ENCODE peak calls at places on chromosomes 16 and 17, in four cellular contexts. X is mesendoderm, G is H9, E is IMR-90. Z is an unnamed sample.

GRCh38 chr16:71846443-71846842 is 667 bp downstream of the ATXN1L start:
- DNase-seq in X (peak; percentile 18), G (no peak), E (no peak), Z (no peak)

GRCh38 chr16:86569843-86570447 is 3.3 kb downstream of the FOXC2 start:
- DNase-seq in X (no peak), G (no peak), E (no peak), Z (no peak)

GRCh38 chr17:6457688-6458190 is 13.5 kb downstream of the PIMREG start:
- DNase-seq in X (no peak), G (no peak), E (no peak), Z (no peak)

GRCh38 chr17:3961564-3962047 is 2.6 kb downstream of the ATP2A3 start:
- DNase-seq in X (no peak), G (no peak), E (no peak), Z (no peak)

GRCh38 chr17:36625188-36625587 is 23.8 kb downstream of the MRM1 start:
- DNase-seq in X (no peak), G (no peak), E (no peak), Z (no peak)

GRCh38 chr17:77372444-77373297 is 231.9 kb downstream of the SEC14L1 start:
- DNase-seq in X (peak; percentile 97), G (peak; percentile 97), E (peak; percentile 87), Z (peak; percentile 91)

GRCh38 chr16:82638095-82638798 is 11.5 kb downstream of the CDH13 start:
- DNase-seq in X (no peak), G (no peak), E (peak; percentile 95), Z (no peak)

GRCh38 chr17:16980061-16980460 is 8.1 kb upstream of the TNFRSF13B start:
- DNase-seq in X (no peak), G (no peak), E (no peak), Z (no peak)

GRCh38 chr16:89014611-89015230 is 37.7 kb upstream of the CBFA2T3 start:
- DNase-seq in X (no peak), G (no peak), E (no peak), Z (no peak)

GRCh38 chr17:40122944-40123810 is 1.4 kb downstream of the MSL1 start:
- DNase-seq in X (peak; percentile 88), G (peak; percentile 87), E (peak; percentile 30), Z (no peak)

GRCh38 chr17:80800775-80801391 is 190.8 kb upstream of the CHMP6 start:
- DNase-seq in X (no peak), G (peak; percentile 32), E (no peak), Z (no peak)

GRCh38 chr17:61904094-61904710 is 23.6 kb downstream of the INTS2 start:
- DNase-seq in X (no peak), G (no peak), E (no peak), Z (no peak)

GRCh38 chr17:12789075-12789975 is at the start of gene ARHGAP44:
- DNase-seq in X (peak; percentile 85), G (peak; percentile 92), E (peak; percentile 59), Z (peak; percentile 65)

GRCh38 chr17:12794919-12795517 is 5.7 kb downstream of the ARHGAP44 start:
- DNase-seq in X (no peak), G (no peak), E (no peak), Z (no peak)

GRCh38 chr17:12790806-12791148 is 1.5 kb downstream of the ARHGAP44 start:
- DNase-seq in X (peak; percentile 49), G (no peak), E (no peak), Z (no peak)

DNA sequence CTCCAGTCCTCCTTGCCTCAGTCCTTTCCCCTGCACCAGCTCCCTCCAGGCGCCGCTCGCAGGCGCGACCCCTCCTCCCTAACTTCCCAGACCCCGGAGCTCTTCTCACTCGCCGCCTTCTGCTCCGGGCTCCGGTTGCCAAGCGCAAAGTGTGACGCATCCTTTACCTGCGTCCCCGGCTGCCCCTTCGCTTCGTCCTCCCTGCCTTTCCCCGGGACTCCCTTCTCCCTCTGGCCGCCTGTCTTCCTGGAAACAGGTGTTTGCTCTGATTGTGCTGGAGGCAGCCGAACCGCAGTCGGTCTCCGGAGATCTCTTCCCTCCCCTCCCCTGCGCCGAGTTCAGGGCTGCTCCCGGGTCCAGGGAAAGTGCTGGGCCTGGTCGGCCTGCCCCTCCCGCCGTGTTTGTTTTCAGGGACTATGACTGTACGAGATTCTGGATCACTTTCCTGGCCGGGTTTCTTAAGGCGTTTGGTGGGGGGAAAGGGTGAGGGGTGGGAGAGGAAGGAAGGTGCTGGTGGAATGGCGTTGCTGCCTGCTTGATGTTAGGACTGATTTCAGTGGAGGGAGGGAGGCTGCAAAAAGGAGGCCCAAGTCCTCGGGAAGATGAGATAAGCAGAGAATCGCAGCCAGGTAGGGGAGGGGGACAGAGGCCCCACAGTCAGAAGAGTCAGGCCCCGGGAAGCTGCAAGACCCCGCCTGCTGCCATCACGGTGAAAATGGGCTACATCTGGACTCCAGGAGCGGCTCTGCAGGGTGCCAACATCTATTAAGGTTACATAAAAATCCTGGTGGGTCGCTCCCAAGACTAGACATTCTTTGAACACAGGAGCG is 893 bp downstream of the ARHGAP44 start:
- DNase-seq in X (peak; percentile 76), G (peak; percentile 71), E (no peak), Z (peak; percentile 6)
- H3K27ac ChIP-seq in X (no peak overlapping the region), G (no peak overlapping the region), E (no peak overlapping the region), Z (no peak overlapping the region)

GRCh38 chr16:57479043-57479421 is 7.3 kb downstream of the DOK4 start:
- DNase-seq in X (no peak), G (no peak), E (no peak), Z (no peak)
- H3K18ac ChIP-seq in X (no peak overlapping the region), G (no peak overlapping the region), E (no peak overlapping the region), Z (peak overlapping the region; percentile 86)

GRCh38 chr16:19705843-19706242 is 12.2 kb downstream of the KNOP1 start:
- DNase-seq in X (no peak), G (no peak), E (no peak), Z (no peak)
- H3K4me1 ChIP-seq in X (peaks cover 2% of the 10 kb centered on the region), G (no peaks in the 10 kb centered on the region), E (peaks cover 6% of the 10 kb centered on the region), Z (no peaks in the 10 kb centered on the region)

DNA sequence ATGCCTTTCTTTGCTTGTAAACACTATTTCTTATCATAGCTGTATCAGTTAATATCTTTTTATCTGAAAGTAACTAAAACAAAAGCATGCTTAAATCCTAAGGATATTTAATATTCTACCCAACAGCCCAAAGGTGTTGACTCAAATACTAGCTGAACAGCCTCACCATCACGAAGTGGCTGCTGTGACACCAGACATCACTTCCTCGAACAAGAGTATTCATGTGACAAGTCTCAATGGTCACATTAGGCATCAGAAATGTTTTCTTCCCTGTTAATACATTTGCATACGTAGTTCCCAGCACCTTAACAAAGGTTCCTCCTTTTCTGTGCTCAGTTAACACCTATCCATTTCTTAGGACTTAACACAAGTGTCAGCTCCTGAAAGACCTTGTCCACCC is 193.8 kb upstream of the DYNLRB2 start:
- DNase-seq in X (no peak), G (no peak), E (no peak), Z (no peak)
- H3K27ac ChIP-seq in X (no peak overlapping the region), G (no peak overlapping the region), E (no peak overlapping the region), Z (no peak overlapping the region)

DNA sequence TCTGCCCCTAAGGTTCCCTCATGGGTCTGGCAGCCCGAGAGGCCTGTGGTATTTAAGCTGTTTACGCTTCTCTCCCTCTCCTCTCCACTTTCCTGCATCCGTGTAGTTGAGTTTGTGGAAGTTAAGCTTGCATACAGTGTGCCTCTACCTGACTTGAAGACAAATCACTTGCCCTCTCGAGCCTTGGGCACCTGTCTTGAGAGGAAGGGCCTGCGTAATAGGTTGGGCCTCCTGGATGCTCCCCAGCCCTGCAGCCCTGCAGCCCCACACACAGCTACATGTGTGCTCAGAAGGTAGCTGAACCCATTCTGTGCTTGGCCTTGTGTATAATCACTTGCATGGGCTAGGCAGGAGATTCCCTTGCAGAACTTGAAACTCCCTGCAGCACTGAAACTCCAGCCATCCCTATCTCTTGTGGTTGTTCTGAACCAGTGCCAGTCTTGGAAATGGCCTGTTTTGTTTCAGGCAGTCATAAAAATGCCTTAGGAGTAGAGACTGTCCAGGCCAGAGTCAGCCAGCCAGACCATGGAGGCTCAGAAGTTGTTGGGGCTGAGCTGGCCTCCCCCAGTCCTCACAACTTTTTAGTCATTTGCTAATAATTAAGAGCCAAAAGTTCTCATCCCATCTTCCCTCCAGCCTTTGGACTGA is 134.6 kb downstream of the CLEC16A start:
- DNase-seq in X (no peak), G (no peak), E (peak; percentile 83), Z (no peak)
- H3K18ac ChIP-seq in X (no peak overlapping the region), G (no peak overlapping the region), E (peak overlapping the region; percentile 85), Z (no peak overlapping the region)